ENCODE peak calls at places on chromosomes 13 and 19, in nine cellular contexts. N is astrocyte, T is OCI-LY7, L is neural progenitor cell, M is hepatocyte, G is HCT116, K is neuronal stem cell, E is IMR-90, O is SK-N-SH. J is an unnamed sample.

GRCh38 chr13:70255406-70255991 is 147.2 kb upstream of the KLHL1 start:
- DNase-seq in N (no peak), T (no peak), L (no peak), M (no peak), G (no peak), K (no peak), E (no peak), O (no peak), J (no peak)

GRCh38 chr19:46271488-46272197 is 25.2 kb upstream of the HIF3A start:
- DNase-seq in N (peak; percentile 99), T (no peak), L (no peak), M (peak; percentile 58), G (no peak), K (no peak), E (peak; percentile 70), O (no peak), J (peak; percentile 100)

GRCh38 chr19:16467581-16467980 is 4.2 kb downstream of the EPS15L1 start:
- DNase-seq in N (no peak), T (no peak), L (no peak), M (no peak), G (no peak), K (no peak), E (no peak), O (peak; percentile 47), J (no peak)

GRCh38 chr13:99542788-99543406 is 41.6 kb downstream of the TM9SF2 start:
- DNase-seq in N (no peak), T (peak; percentile 62), L (no peak), M (no peak), G (no peak), K (no peak), E (no peak), O (no peak), J (no peak)

GRCh38 chr13:110471833-110472162 is 89.7 kb downstream of the RAB20 start:
- DNase-seq in N (peak; percentile 39), T (peak; percentile 79), L (no peak), M (no peak), G (no peak), K (no peak), E (peak; percentile 37), O (no peak), J (peak; percentile 52)

GRCh38 chr19:35138305-35138799 is 272 bp upstream of the FXYD1 start:
- DNase-seq in N (no peak), T (no peak), L (no peak), M (no peak), G (no peak), K (no peak), E (no peak), O (no peak), J (no peak)

GRCh38 chr13:47415048-47415447 is 518.2 kb upstream of the HTR2A start:
- DNase-seq in N (peak; percentile 41), T (no peak), L (no peak), M (no peak), G (no peak), K (no peak), E (no peak), O (no peak), J (peak; percentile 22)

GRCh38 chr19:13153627-13154240 is 3.5 kb downstream of the IER2 start:
- DNase-seq in N (peak; percentile 23), T (peak; percentile 78), L (no peak), M (peak; percentile 59), G (no peak), K (peak; percentile 48), E (no peak), O (no peak), J (peak; percentile 51)

GRCh38 chr13:93435651-93436050 is 209.0 kb downstream of the GPC6 start:
- DNase-seq in N (no peak), T (no peak), L (no peak), M (no peak), G (no peak), K (no peak), E (no peak), O (no peak), J (no peak)
- H3K4me3 ChIP-seq in N (no peak overlapping the region), T (no peak overlapping the region), L (no peak overlapping the region), M (no peak overlapping the region), G (no peak overlapping the region), K (no peak overlapping the region), E (no peak overlapping the region), O (no peak overlapping the region), J (no peak overlapping the region)

GRCh38 chr13:23570931-23571330 is 719 bp downstream of the TNFRSF19 start:
- DNase-seq in N (peak; percentile 49), T (no peak), L (no peak), M (peak; percentile 35), G (no peak), K (no peak), E (peak; percentile 54), O (no peak), J (peak; percentile 62)

GRCh38 chr13:23572836-23573235 is 2.6 kb downstream of the TNFRSF19 start:
- DNase-seq in N (no peak), T (no peak), L (no peak), M (no peak), G (no peak), K (no peak), E (no peak), O (no peak), J (no peak)

GRCh38 chr13:23567792-23568480 is 2.3 kb upstream of the TNFRSF19 start:
- DNase-seq in N (no peak), T (no peak), L (peak; percentile 90), M (no peak), G (no peak), K (peak; percentile 70), E (no peak), O (no peak), J (no peak)

GRCh38 chr13:23574421-23574820 is 4.2 kb downstream of the TNFRSF19 start:
- DNase-seq in N (no peak), T (no peak), L (no peak), M (no peak), G (no peak), K (no peak), E (no peak), O (no peak), J (no peak)

DNA sequence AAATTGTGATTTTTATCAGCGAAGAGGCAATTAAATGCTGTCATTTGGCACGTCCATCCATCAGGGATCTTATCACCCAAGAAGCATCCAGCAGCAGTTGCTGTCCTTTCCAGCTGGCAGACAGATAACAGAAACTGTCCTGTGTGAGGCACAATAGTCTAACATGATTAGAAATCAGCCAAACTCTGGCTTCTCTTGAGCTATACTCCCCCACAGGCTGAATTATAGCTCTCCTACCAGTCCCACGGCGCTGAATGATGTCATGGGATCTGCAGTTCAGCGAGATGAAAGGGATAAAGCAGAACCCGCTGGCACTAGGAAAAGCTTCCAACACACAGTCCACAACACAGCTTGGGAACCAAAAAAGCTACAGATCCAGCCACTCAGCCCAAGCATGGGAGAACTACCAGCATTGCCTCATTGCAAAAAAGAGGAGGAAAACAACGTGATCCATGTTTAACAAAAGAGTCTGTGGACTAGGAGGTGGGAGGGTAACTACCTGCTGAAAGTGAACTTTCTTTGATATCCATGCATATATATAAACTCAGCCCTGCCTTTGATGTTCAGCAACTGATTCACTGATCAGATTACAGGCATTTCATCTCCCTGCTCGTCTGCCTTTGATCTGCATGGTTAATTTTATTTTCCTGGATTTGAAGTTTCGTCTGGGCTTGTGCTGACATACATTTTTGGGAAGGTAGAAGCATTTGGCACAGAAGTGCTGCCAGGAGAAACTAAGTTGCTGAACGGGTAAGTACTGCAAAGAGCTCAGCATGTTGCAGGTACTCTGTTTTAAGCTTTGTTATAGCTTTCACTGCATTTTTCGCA is at the start of gene TNFRSF19:
- DNase-seq in N (peak; percentile 91), T (no peak), L (peak; percentile 75), M (peak; percentile 64), G (no peak), K (no peak), E (peak; percentile 91), O (peak; percentile 80), J (peak; percentile 84)
- H2AFZ ChIP-seq in N (peak within 1 kb of the TSS; percentile 49), T (no peak within 1 kb of the TSS), L (peak within 1 kb of the TSS; percentile 75), M (peak within 1 kb of the TSS; percentile 17), G (no peak within 1 kb of the TSS), K (peak within 1 kb of the TSS; percentile 83), E (peak within 1 kb of the TSS; percentile 82), O (peak within 1 kb of the TSS; percentile 67), J (peak within 1 kb of the TSS; percentile 35)

DNA sequence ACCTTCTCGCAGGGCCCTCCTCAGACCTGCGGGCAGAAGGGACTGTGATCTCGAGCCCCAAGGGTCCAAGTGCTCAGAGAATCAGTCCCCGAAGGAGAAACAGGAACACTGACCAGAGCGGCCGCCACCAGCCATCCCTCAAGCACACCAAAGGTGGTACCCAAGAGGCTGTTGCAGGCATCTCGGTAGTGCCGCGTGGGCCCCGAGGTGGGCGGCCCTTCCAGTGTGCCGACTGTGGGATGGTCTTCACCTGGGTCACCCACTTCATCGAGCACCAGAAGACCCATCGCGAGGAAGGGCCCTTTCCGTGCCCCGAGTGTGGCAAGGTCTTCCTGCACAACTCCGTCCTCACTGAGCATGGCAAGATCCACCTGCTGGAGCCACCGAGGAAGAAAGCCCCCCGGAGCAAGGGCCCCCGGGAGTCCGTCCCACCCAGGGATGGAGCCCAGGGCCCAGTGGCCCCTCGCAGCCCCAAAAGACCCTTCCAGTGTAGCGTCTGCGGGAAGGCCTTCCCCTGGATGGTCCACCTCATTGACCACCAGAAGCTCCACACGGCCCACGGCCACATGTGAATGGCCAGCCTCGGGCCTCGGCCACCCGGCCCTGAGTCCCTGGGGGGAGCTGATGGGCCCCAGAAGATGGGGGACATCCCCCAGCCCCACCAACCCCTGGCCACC is 5.5 kb upstream of the ZNF135 start:
- DNase-seq in N (no peak), T (no peak), L (no peak), M (no peak), G (no peak), K (no peak), E (no peak), O (no peak), J (no peak)
- H3K9me3 ChIP-seq in N (peaks cover 14% of the 10 kb centered on the region), T (no peaks in the 10 kb centered on the region), L (no peaks in the 10 kb centered on the region), M (peaks cover 6% of the 10 kb centered on the region), G (peaks cover 4% of the 10 kb centered on the region), K (peaks cover 65% of the 10 kb centered on the region), E (peaks cover 58% of the 10 kb centered on the region), O (no peaks in the 10 kb centered on the region), J (no peaks in the 10 kb centered on the region)

GRCh38 chr19:17655751-17656480 is 32.2 kb downstream of the UNC13A start:
- DNase-seq in N (no peak), T (no peak), L (no peak), M (no peak), G (no peak), K (no peak), E (no peak), O (no peak), J (no peak)

GRCh38 chr19:17656970-17657369 is 31.2 kb downstream of the UNC13A start:
- DNase-seq in N (no peak), T (no peak), L (no peak), M (no peak), G (no peak), K (no peak), E (no peak), O (no peak), J (no peak)

GRCh38 chr19:17659996-17660395 is 28.2 kb downstream of the UNC13A start:
- DNase-seq in N (no peak), T (no peak), L (no peak), M (no peak), G (no peak), K (no peak), E (no peak), O (no peak), J (no peak)

GRCh38 chr19:17658240-17658639 is 29.9 kb downstream of the UNC13A start:
- DNase-seq in N (no peak), T (no peak), L (no peak), M (no peak), G (no peak), K (no peak), E (no peak), O (no peak), J (no peak)

DNA sequence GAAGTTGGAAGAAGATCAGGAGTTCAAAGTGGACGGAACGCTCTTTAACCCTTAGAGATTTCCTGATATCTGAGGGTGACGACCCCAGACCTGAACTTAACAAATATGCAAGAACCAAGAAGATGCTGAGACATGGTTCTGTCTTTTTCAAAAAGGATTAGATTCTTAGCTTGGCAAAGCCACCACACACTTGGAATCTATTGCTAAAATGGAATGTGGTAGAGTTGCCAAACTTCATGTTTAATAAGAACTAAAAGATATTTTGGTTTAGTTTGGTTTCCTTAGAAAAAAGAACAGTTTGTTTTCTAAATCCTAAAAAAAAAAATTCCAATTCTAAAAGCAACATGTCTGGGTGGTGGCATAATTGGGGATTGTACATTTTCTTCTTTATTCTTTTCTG is 29.5 kb downstream of the UNC13A start:
- DNase-seq in N (no peak), T (no peak), L (no peak), M (no peak), G (no peak), K (no peak), E (no peak), O (no peak), J (peak; percentile 6)
- H3K4me3 ChIP-seq in N (no peak overlapping the region), T (no peak overlapping the region), L (no peak overlapping the region), M (no peak overlapping the region), G (no peak overlapping the region), K (no peak overlapping the region), E (no peak overlapping the region), O (no peak overlapping the region), J (no peak overlapping the region)